ENCODE peak calls at places on chromosomes 7 and 10, in nine cellular contexts. F is brain pericyte; E is cardiac muscle cell; H is PC-3; K is activated CD8-positive, alpha-beta memory T cell treated with anti-CD3 and anti-CD28 coated beads for 24 hours; M is left ventricle myocardium superior; C is endothelial cell; Y is midbrain; B is pons. P is an unnamed sample.

GRCh38 chr10:52951819-52952218 is 179.2 kb upstream of the MBL2 start:
- DNase-seq in C (peak; percentile 55), E (peak; percentile 82), F (no peak), M (no peak), K (no peak), B (peak; percentile 56), H (peak; percentile 97), Y (peak; percentile 6), P (no peak)

GRCh38 chr7:130383187-130383980 is 3.1 kb downstream of the CPA1 start:
- DNase-seq in B (no peak), H (no peak), Y (no peak), E (no peak), M (no peak), C (no peak), K (peak; percentile 44), F (no peak), P (no peak)

GRCh38 chr10:51445587-51445986 is 253.8 kb downstream of the CSTF2T start:
- DNase-seq in Y (no peak), M (no peak), B (no peak), C (no peak), K (no peak), E (no peak), H (no peak), F (no peak), P (no peak)

GRCh38 chr10:18377898-18378297 is 237.7 kb downstream of the CACNB2 start:
- DNase-seq in B (no peak), K (no peak), Y (no peak), M (no peak), E (no peak), F (no peak), H (no peak), C (no peak), P (no peak)

GRCh38 chr10:117651121-117651520 is 108.6 kb downstream of the EMX2 start:
- DNase-seq in K (no peak), F (no peak), E (no peak), H (peak; percentile 5), C (no peak), Y (no peak), M (no peak), B (no peak), P (no peak)

GRCh38 chr7:39465055-39465929 is 100.9 kb upstream of the YAE1 start:
- DNase-seq in M (no peak), E (peak; percentile 78), Y (no peak), K (no peak), H (peak; percentile 65), C (peak; percentile 46), F (no peak), B (peak; percentile 35), P (peak; percentile 17)

GRCh38 chr10:86255405-86256251 is 111.0 kb downstream of the GRID1 start:
- DNase-seq in M (no peak), Y (no peak), B (no peak), H (no peak), E (no peak), F (no peak), C (no peak), K (peak; percentile 32), P (no peak)

GRCh38 chr7:152544971-152545619 is 109.3 kb upstream of the KMT2C start:
- DNase-seq in E (peak; percentile 25), B (no peak), K (no peak), M (no peak), H (no peak), F (no peak), C (no peak), Y (no peak), P (no peak)

GRCh38 chr10:17233534-17233933 is 5.5 kb downstream of the VIM start:
- DNase-seq in Y (no peak), K (no peak), H (no peak), M (peak; percentile 41), B (no peak), C (no peak), F (no peak), E (peak; percentile 72), P (no peak)

GRCh38 chr7:17599733-17600685 is 301.6 kb downstream of the AHR start:
- DNase-seq in F (peak; percentile 89), E (peak; percentile 94), K (no peak), C (no peak), Y (no peak), M (no peak), B (no peak), H (peak; percentile 95), P (no peak)

GRCh38 chr10:132518572-132519381 is 18.8 kb upstream of the INPP5A start:
- DNase-seq in M (peak; percentile 90), H (peak; percentile 70), C (peak; percentile 36), B (no peak), F (no peak), K (no peak), E (no peak), Y (no peak), P (no peak)

GRCh38 chr10:120415709-120416330 is 41.2 kb upstream of the PLPP4 start:
- DNase-seq in B (no peak), F (no peak), C (no peak), H (peak; percentile 88), K (no peak), M (no peak), E (peak; percentile 58), Y (no peak), P (no peak)

P was measured in GM12878.